ENCODE peak calls at places on chromosomes 5 and 9, in eight cellular contexts. W is type B pancreatic cell; H is GDM1; T is thyroid gland; Z is left colon; U is AG09319; X is central memory CD8-positive, alpha-beta T cell; F is progenitor cell of endocrine pancreas. A is an unnamed sample.

GRCh38 chr9:135796784-135797462 is 94.9 kb downstream of the KCNT1 start:
- DNase-seq in W (no peak), U (no peak), X (no peak), F (no peak), T (no peak), H (no peak), Z (no peak), A (no peak)

GRCh38 chr5:157366741-157367684 is 93.0 kb upstream of the NIPAL4 start:
- DNase-seq in X (no peak), U (peak), T (peak), W (no peak), H (no peak), F (no peak), Z (no peak), A (no peak)

GRCh38 chr9:89750117-89750551 is 145.3 kb downstream of the GADD45G start:
- DNase-seq in T (no peak), W (no peak), X (no peak), F (no peak), H (no peak), U (no peak), Z (no peak), A (no peak)

GRCh38 chr5:44679200-44679599 is 129.5 kb upstream of the MRPS30 start:
- DNase-seq in F (no peak), U (no peak), W (no peak), T (no peak), H (no peak), X (no peak), Z (no peak), A (no peak)

GRCh38 chr9:98606730-98607129 is 102.0 kb downstream of the GABBR2 start:
- DNase-seq in Z (no peak), H (no peak), W (no peak), X (no peak), T (no peak), F (no peak), U (no peak), A (no peak)

GRCh38 chr5:23289162-23289561 is 218.2 kb upstream of the PRDM9 start:
- DNase-seq in X (no peak), U (no peak), W (no peak), Z (no peak), T (no peak), H (no peak), F (no peak), A (no peak)

GRCh38 chr5:132387649-132388117 is 18.2 kb downstream of the SLC22A5 start:
- DNase-seq in T (peak), H (peak), W (peak), U (peak), Z (peak), X (no peak), F (no peak), A (no peak)

GRCh38 chr5:141711687-141712086 is 29.7 kb upstream of the ARAP3 start:
- DNase-seq in H (no peak), U (no peak), Z (no peak), X (no peak), W (no peak), F (no peak), T (no peak), A (no peak)

GRCh38 chr9:98087420-98088354 is 31.2 kb downstream of the NANS start:
- DNase-seq in H (no peak), Z (no peak), U (no peak), T (peak), F (peak), X (no peak), W (no peak), A (no peak)

GRCh38 chr5:101677961-101678360 is 618.1 kb downstream of the SLCO4C1 start:
- DNase-seq in W (no peak), H (no peak), X (no peak), F (no peak), U (no peak), T (no peak), Z (no peak), A (no peak)

GRCh38 chr5:150599917-150600511 is 40.4 kb upstream of the SYNPO start:
- DNase-seq in F (no peak), W (no peak), T (peak), Z (peak), X (no peak), H (no peak), U (no peak), A (no peak)

GRCh38 chr9:72025956-72026355 is 34.5 kb downstream of the C9orf57 start:
- DNase-seq in U (no peak), X (no peak), Z (no peak), F (no peak), H (no peak), T (no peak), W (no peak), A (no peak)

GRCh38 chr5:31347558-31347905 is 154.0 kb downstream of the CDH6 start:
- DNase-seq in U (no peak), W (no peak), H (no peak), T (no peak), F (no peak), X (no peak), Z (no peak), A (no peak)

GRCh38 chr5:40503438-40503837 is 176.3 kb upstream of the PTGER4 start:
- DNase-seq in F (no peak), T (no peak), H (no peak), X (no peak), Z (no peak), U (no peak), W (no peak), A (no peak)

GRCh38 chr5:158822099-158822498 is 277.6 kb downstream of the EBF1 start:
- DNase-seq in U (no peak), H (no peak), F (no peak), T (no peak), W (no peak), X (no peak), Z (no peak), A (no peak)

GRCh38 chr9:127915325-127915752 is 1.5 kb downstream of the ST6GALNAC4 start:
- DNase-seq in H (no peak), F (no peak), X (no peak), W (no peak), T (no peak), Z (peak), U (no peak), A (no peak)

GRCh38 chr5:173884402-173885053 is 3.6 kb upstream of the CPEB4 start:
- DNase-seq in W (no peak), T (peak), X (no peak), H (peak), Z (peak), F (no peak), U (no peak), A (no peak)

GRCh38 chr5:55991768-55992486 is 2.8 kb downstream of the IL6ST start:
- DNase-seq in H (no peak), T (no peak), U (no peak), X (no peak), F (no peak), W (no peak), Z (no peak), A (no peak)

GRCh38 chr5:180684623-180685161 is 35.3 kb upstream of the FLT4 start:
- DNase-seq in U (no peak), T (no peak), F (no peak), H (no peak), Z (no peak), W (no peak), X (no peak), A (no peak)

GRCh38 chr5:52922384-52922783 is 66.8 kb upstream of the ITGA2 start:
- DNase-seq in Z (no peak), H (no peak), T (no peak), U (peak), F (no peak), W (no peak), X (no peak), A (no peak)

GRCh38 chr9:96394832-96395496 is 11.5 kb upstream of the SLC35D2 start:
- DNase-seq in H (no peak), F (no peak), T (no peak), W (peak), X (no peak), U (no peak), Z (no peak), A (no peak)

GRCh38 chr9:123342247-123342646 is 13.8 kb upstream of the CRB2 start:
- DNase-seq in W (no peak), H (no peak), Z (no peak), T (no peak), F (no peak), X (no peak), U (no peak), A (no peak)

GRCh38 chr5:55903121-55903701 is 52.1 kb downstream of the IL31RA start:
- DNase-seq in H (no peak), U (no peak), Z (no peak), F (no peak), X (no peak), T (no peak), W (no peak), A (no peak)

GRCh38 chr9:23551929-23552707 is 273.9 kb downstream of the ELAVL2 start:
- DNase-seq in Z (no peak), T (no peak), H (no peak), X (no peak), F (no peak), W (no peak), U (no peak), A (no peak)

A was measured in vagina.